ENCODE peak calls at places on chromosomes 5 and 9, in eight cellular contexts. H is pancreas, C is NT2/D1, T is Peyer's patch, G is BE2C, S is PC-3, W is cardiac muscle cell, F is breast epithelium. V is an unnamed sample. For H3K4me1 and H3K27me3, the result is how much of the 10 kb centered on the place peaks cover.

GRCh38 chr5:92371171-92371888 is 988.2 kb upstream of the ARRDC3 start:
- DNase-seq in H (no peak), S (no peak), T (no peak), F (no peak), G (no peak), W (no peak), C (no peak), V (no peak)

GRCh38 chr5:158203256-158203655 is 344.3 kb upstream of the CLINT1 start:
- DNase-seq in T (no peak), S (no peak), H (no peak), W (peak), G (no peak), C (no peak), F (no peak), V (no peak)

GRCh38 chr5:28391277-28391676 is 1352.9 kb upstream of the CDH9 start:
- DNase-seq in W (no peak), S (no peak), G (no peak), C (no peak), F (no peak), T (no peak), H (no peak), V (no peak)

GRCh38 chr5:81852277-81853004 is 101.5 kb upstream of the SSBP2 start:
- DNase-seq in W (peak), S (no peak), H (peak), C (no peak), T (peak), F (no peak), G (no peak), V (no peak)

GRCh38 chr5:14293279-14293678 is 150.1 kb downstream of the TRIO start:
- DNase-seq in T (no peak), W (no peak), C (no peak), S (no peak), F (no peak), G (no peak), H (no peak), V (no peak)

GRCh38 chr9:134559013-134559412 is 82.6 kb upstream of the COL5A1 start:
- DNase-seq in S (no peak), T (no peak), G (no peak), C (no peak), H (no peak), W (no peak), F (peak), V (no peak)

GRCh38 chr9:32741706-32742105 is 41.6 kb upstream of the TMEM215 start:
- DNase-seq in G (no peak), F (no peak), S (peak), H (no peak), T (no peak), W (peak), C (no peak), V (no peak)

GRCh38 chr5:68875351-68875750 is 218.5 kb upstream of the SLC30A5 start:
- DNase-seq in F (no peak), C (no peak), H (no peak), T (no peak), W (no peak), S (no peak), G (no peak), V (no peak)

GRCh38 chr9:34992376-34992951 is 2.9 kb downstream of the DNAJB5 start:
- DNase-seq in G (peak), S (peak), H (no peak), F (no peak), C (no peak), T (no peak), W (peak), V (no peak)

GRCh38 chr5:150114102-150114641 is 27.8 kb upstream of the CSF1R start:
- DNase-seq in W (no peak), T (peak), H (no peak), F (peak), S (no peak), G (no peak), C (no peak), V (peak)

GRCh38 chr9:133715866-133716563 is 22.1 kb downstream of the SARDH start:
- DNase-seq in T (no peak), G (peak), H (peak), C (no peak), W (peak), S (no peak), F (no peak), V (no peak)

GRCh38 chr9:136437430-136437829 is 2.2 kb downstream of the INPP5E start:
- DNase-seq in C (no peak), F (no peak), W (peak), T (no peak), G (no peak), S (peak), H (peak), V (no peak)

GRCh38 chr5:35012796-35013195 is 35.0 kb downstream of the AGXT2 start:
- DNase-seq in W (peak), C (no peak), H (no peak), F (no peak), S (no peak), T (no peak), G (no peak), V (peak)

GRCh38 chr5:93186031-93186682 is 394.9 kb downstream of the NR2F1-AS1 start:
- DNase-seq in H (no peak), C (no peak), S (peak), G (no peak), W (peak), T (no peak), F (no peak), V (no peak)

GRCh38 chr5:115349001-115349817 is 52.8 kb upstream of the CCDC112 start:
- DNase-seq in F (no peak), G (no peak), H (no peak), C (no peak), W (peak), S (peak), T (no peak), V (no peak)

GRCh38 chr9:742104-742503 is 99.4 kb upstream of the DMRT1 start:
- DNase-seq in S (no peak), H (no peak), G (no peak), T (no peak), C (no peak), F (no peak), W (no peak), V (no peak)

GRCh38 chr5:95533106-95533505 is 21.7 kb downstream of the SKIC3 start:
- DNase-seq in G (no peak), T (no peak), F (no peak), H (no peak), W (no peak), C (no peak), S (no peak), V (no peak)

GRCh38 chr9:121289554-121290370 is 21.8 kb downstream of the GSN start:
- DNase-seq in F (no peak), S (no peak), G (no peak), W (peak), H (no peak), T (no peak), C (no peak), V (peak)

GRCh38 chr9:78781681-78782080 is 484.8 kb downstream of the PSAT1 start:
- DNase-seq in F (no peak), S (peak), C (no peak), H (no peak), W (no peak), T (no peak), G (peak), V (no peak)

GRCh38 chr5:170751631-170752030 is 31.9 kb upstream of the GABRP start:
- DNase-seq in T (no peak), S (no peak), G (peak), H (no peak), W (no peak), C (no peak), F (no peak), V (no peak)

GRCh38 chr9:107491081-107492053 is 1.8 kb upstream of the KLF4 start:
- DNase-seq in G (no peak), C (no peak), H (no peak), F (no peak), W (peak), T (no peak), S (no peak), V (no peak)

GRCh38 chr9:79026311-79026710 is 545.5 kb upstream of the TLE4 start:
- DNase-seq in H (no peak), S (no peak), W (no peak), G (no peak), F (no peak), T (no peak), C (no peak), V (no peak)

GRCh38 chr5:24642022-24642421 is 2.8 kb downstream of the CDH10 start:
- DNase-seq in S (peak), C (no peak), F (no peak), T (no peak), H (no peak), W (peak), G (peak), V (no peak)

GRCh38 chr5:67998709-67999251 is 216.8 kb upstream of the PIK3R1 start:
- DNase-seq in C (no peak), F (peak), W (peak), S (peak), H (no peak), T (no peak), G (no peak), V (peak)

GRCh38 chr5:115297043-115297442 is 589 bp upstream of the CCDC112 start:
- DNase-seq in G (no peak), F (no peak), H (no peak), W (peak), T (no peak), S (peak), C (no peak), V (no peak)

GRCh38 chr5:169139381-169140125 is 161.4 kb downstream of the SLIT3 start:
- DNase-seq in S (peak), W (peak), H (peak), C (no peak), F (peak), T (no peak), G (peak), V (peak)

GRCh38 chr5:154995679-154996078 is 17.9 kb upstream of the KIF4B start:
- DNase-seq in F (no peak), G (peak), T (no peak), C (no peak), S (no peak), H (no peak), W (no peak), V (no peak)

GRCh38 chr5:61280766-61281427 is 51.2 kb upstream of the ZSWIM6 start:
- DNase-seq in F (no peak), W (no peak), S (peak), H (peak), C (no peak), T (no peak), G (peak), V (peak)

GRCh38 chr5:132464155-132464939 is 26.2 kb downstream of the IRF1 start:
- DNase-seq in G (no peak), T (peak), F (no peak), S (no peak), C (no peak), W (no peak), H (no peak), V (no peak)

GRCh38 chr9:110076894-110077725 is 130.8 kb downstream of the C9orf152 start:
- DNase-seq in G (no peak), W (peak), T (no peak), S (peak), H (no peak), F (no peak), C (no peak), V (no peak)

DNA sequence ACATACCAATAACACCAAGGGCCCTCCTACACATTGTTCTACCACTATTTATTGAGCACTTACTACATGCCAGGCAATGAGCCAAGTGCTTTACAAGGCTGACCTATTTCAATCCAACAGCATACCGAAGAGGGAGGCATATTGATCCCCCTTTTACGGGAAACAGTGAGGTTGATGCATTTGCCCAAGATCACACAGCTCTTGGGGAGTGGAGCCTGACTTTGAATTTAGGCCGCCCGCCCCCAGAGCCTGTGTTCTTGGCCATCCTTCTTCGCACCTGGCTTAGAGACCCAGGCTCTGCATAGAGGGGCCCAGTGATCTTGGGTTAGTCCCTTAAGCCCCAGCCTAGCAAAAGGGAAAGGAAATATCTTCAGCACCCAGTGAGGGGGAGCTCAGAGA is 158.1 kb upstream of the IER5L start:
- DNase-seq in S (no peak), W (peak), T (no peak), C (no peak), F (no peak), H (no peak), G (no peak), V (no peak)
- H3K4me1 ChIP-seq in S (under half), W (under half), T (under half), C (under half), F (under half), H (under half), G (under half), V (under half)

DNA sequence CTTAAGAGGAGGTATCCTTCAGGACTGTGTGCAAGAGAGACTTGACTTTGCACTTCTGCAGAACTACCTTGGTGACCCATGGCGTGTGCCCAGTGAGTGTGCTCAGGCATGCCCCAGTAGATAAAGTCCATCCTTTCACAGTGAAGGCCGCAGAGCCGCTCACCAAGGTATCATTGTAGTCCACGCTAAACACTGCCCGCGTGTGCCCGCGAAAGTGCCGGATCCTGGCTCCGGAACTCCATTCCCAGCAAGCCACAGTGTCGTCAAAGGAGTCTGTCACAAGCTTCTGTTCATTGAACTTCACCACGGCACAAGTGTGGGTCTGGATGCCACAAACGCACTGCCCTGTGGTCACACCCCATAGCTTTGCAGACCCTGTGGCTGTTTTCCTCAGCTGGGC is 3.3 kb upstream of the GRM6 start:
- DNase-seq in C (no peak), H (no peak), W (no peak), G (no peak), F (no peak), T (no peak), S (no peak), V (no peak)
- H3K27me3 ChIP-seq in C (under half), H (under half), W (under half), G (under half), F (under half), T (under half), S (under half), V (under half)

GRCh38 chr5:148828461-148829247 is 2.2 kb downstream of the ADRB2 start:
- DNase-seq in S (peak), G (no peak), H (no peak), F (no peak), W (no peak), T (no peak), C (no peak), V (peak)
- H3K4me1 ChIP-seq in S (half or more), G (under half), H (under half), F (under half), W (under half), T (under half), C (under half), V (under half)

GRCh38 chr9:131234799-131235479 is 41.4 kb downstream of the FAM78A start:
- DNase-seq in G (no peak), T (no peak), F (no peak), C (no peak), H (no peak), W (no peak), S (no peak), V (no peak)
- H3K27me3 ChIP-seq in G (under half), T (under half), F (under half), C (under half), H (under half), W (under half), S (under half), V (under half)

GRCh38 chr5:159456261-159456660 is 126.0 kb upstream of the IL12B start:
- DNase-seq in F (no peak), T (no peak), H (no peak), W (no peak), S (no peak), C (no peak), G (no peak), V (no peak)
- H3K4me1 ChIP-seq in F (under half), T (under half), H (under half), W (under half), S (under half), C (under half), G (under half), V (under half)

GRCh38 chr9:85445887-85446286 is 295.9 kb downstream of the AGTPBP1 start:
- DNase-seq in T (no peak), S (no peak), C (no peak), F (no peak), G (no peak), H (no peak), W (no peak), V (no peak)
- H3K27me3 ChIP-seq in T (under half), S (under half), C (under half), F (under half), G (under half), H (under half), W (under half), V (under half)

V was measured in lung.